ENCODE peak calls at places on chromosomes 1 and 21, in five cellular contexts. P is CD8-positive, alpha-beta T cell; K is choroid plexus epithelial cell; T is testis; C is neural progenitor cell. X is an unnamed sample.

GRCh38 chr1:172287207-172287606 is 133.3 kb upstream of the C1orf105 start:
- DNase-seq in P (no peak), T (peak), K (peak), C (no peak), X (peak)

GRCh38 chr1:161962094-161962887 is 61.4 kb downstream of the OLFML2B start:
- DNase-seq in P (no peak), T (no peak), K (peak), C (no peak), X (peak)

GRCh38 chr1:107643766-107644165 is 321.2 kb downstream of the VAV3 start:
- DNase-seq in K (no peak), T (no peak), C (no peak), P (no peak), X (no peak)

GRCh38 chr1:58709540-58709939 is 9.7 kb upstream of the MYSM1 start:
- DNase-seq in P (no peak), C (no peak), T (no peak), K (no peak), X (no peak)

GRCh38 chr1:48853006-48853405 is 76.3 kb upstream of the BEND5 start:
- DNase-seq in T (no peak), P (no peak), C (no peak), K (peak), X (peak)

GRCh38 chr1:17060129-17060868 is 6.5 kb upstream of the SDHB start:
- DNase-seq in C (no peak), K (peak), T (no peak), P (no peak), X (peak)

GRCh38 chr1:27519341-27520258 is 29.6 kb upstream of the WASF2 start:
- DNase-seq in P (no peak), K (no peak), C (peak), T (peak), X (no peak)

GRCh38 chr21:32562426-32562825 is 22.9 kb downstream of the TCP10L start:
- DNase-seq in P (peak), C (peak), K (peak), T (peak), X (peak)

GRCh38 chr1:241560511-241561187 is 28.5 kb downstream of the KMO start:
- DNase-seq in T (no peak), P (no peak), K (peak), C (no peak), X (no peak)

GRCh38 chr1:21251773-21252471 is 38.3 kb downstream of the ECE1 start:
- DNase-seq in T (no peak), P (no peak), C (no peak), K (peak), X (peak)

GRCh38 chr1:72690871-72691270 is 408.5 kb upstream of the NEGR1 start:
- DNase-seq in P (no peak), K (no peak), T (no peak), C (no peak), X (no peak)

GRCh38 chr1:163174524-163175437 is 27.9 kb downstream of the RGS5 start:
- DNase-seq in K (peak), P (peak), C (peak), T (peak), X (peak)

GRCh38 chr1:94125551-94126514 is 4.9 kb upstream of the ABCA4 start:
- DNase-seq in C (no peak), T (no peak), K (peak), P (no peak), X (no peak)

GRCh38 chr1:234373938-234374240 is 633 bp downstream of the COA6 start:
- DNase-seq in P (no peak), K (no peak), C (no peak), T (no peak), X (no peak)

GRCh38 chr1:244447024-244447423 is 4.7 kb downstream of the ADSS2 start:
- DNase-seq in P (no peak), T (no peak), C (no peak), K (no peak), X (no peak)

GRCh38 chr1:244444854-244445253 is 6.9 kb downstream of the ADSS2 start:
- DNase-seq in P (no peak), C (no peak), K (no peak), T (no peak), X (peak)

GRCh38 chr1:244445320-244446181 is 6.2 kb downstream of the ADSS2 start:
- DNase-seq in K (no peak), C (no peak), P (no peak), T (no peak), X (peak)

GRCh38 chr1:244439391-244440032 is 12.2 kb downstream of the ADSS2 start:
- DNase-seq in P (no peak), T (no peak), C (no peak), K (no peak), X (no peak)

DNA sequence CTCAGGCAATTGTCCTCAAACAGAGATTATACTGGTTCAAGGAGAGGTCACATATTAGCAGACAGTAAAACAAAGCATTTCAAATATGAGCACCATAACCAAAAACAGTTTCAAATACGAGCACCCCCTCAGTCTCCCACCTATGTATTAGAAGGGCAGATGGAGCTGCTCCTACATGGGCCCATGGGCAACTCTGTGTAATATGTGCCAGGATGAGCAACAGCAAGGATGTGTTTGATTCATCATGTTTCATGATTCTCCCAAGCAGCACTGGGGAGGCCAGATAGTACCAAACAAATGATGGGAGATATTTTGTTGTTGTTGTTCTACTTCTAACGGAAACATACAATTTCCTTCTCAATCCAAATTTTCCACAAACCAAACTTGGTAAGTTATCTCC is 8.9 kb downstream of the ADSS2 start:
- DNase-seq in C (no peak), K (no peak), T (no peak), P (no peak), X (no peak)
- TF ChIP-seq CTCF in C (no peak), K (no peak), T (no peak), P (no peak), X (no peak)

GRCh38 chr1:169460193-169460833 is 25.4 kb downstream of the SLC19A2 start:
- DNase-seq in P (peak), K (peak), C (no peak), T (peak), X (peak)
- H3K4me3 ChIP-seq in P (no peak), K (peak), C (no peak), T (peak), X (no peak)

DNA sequence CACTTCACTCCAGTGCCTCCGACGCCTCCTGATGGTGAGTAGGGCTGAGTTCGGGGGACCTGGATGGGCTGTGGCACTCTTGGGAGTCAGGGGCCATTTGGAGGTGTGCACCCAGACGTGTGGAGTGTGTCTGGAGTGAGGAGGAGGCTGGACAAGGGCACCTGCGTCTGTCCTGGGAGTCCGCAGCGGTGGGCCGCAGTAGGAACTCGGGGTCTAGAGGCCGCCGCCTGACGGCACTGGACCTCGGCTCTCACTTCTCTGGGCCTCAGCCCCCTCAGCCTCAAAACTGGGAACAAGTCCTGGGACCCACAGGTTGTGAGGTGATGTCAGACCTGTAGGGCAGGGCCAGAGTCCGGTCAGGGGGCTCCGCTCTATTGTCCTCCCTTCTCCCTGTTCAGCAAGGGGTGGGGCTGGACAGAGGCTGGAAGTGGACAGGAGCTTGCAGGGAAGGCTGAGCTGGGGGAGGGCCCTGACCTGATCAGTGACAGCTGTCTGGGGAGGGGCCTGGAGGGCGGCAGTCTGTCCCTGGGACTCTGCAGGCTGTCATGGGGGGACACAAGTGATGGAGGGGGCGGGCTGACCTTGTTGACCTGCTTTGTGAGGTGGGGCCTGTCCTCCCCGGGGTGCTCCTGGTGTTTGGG is 15.5 kb downstream of the AGRN start:
- DNase-seq in P (no peak), C (no peak), K (no peak), T (no peak), X (no peak)
- TF ChIP-seq CTCF in P (no peak), C (peak), K (peak), T (no peak), X (no peak)

DNA sequence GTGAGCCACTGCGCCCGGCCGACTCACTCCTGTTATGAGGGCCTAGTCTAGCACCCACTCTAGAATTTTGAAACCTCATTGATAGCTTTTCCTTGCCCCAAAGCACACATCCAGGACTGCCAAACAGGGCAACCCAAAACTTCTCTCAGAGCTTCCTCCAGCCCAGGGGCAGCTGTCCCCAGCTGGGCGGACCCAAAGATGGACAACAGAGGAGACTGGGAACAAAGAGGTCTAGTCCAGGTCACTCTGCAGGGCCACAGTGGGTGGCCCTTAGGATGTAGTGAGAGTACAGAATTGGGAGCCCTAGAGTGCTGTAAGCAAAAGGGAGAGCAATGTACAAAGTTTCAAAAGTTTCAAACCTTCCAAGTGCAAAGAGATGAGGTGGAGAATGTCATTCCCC is 1.2 kb downstream of the CD34 start:
- DNase-seq in P (no peak), T (no peak), K (no peak), C (no peak), X (no peak)
- H3K4me3 ChIP-seq in P (no peak), T (peak), K (no peak), C (no peak), X (no peak)

DNA sequence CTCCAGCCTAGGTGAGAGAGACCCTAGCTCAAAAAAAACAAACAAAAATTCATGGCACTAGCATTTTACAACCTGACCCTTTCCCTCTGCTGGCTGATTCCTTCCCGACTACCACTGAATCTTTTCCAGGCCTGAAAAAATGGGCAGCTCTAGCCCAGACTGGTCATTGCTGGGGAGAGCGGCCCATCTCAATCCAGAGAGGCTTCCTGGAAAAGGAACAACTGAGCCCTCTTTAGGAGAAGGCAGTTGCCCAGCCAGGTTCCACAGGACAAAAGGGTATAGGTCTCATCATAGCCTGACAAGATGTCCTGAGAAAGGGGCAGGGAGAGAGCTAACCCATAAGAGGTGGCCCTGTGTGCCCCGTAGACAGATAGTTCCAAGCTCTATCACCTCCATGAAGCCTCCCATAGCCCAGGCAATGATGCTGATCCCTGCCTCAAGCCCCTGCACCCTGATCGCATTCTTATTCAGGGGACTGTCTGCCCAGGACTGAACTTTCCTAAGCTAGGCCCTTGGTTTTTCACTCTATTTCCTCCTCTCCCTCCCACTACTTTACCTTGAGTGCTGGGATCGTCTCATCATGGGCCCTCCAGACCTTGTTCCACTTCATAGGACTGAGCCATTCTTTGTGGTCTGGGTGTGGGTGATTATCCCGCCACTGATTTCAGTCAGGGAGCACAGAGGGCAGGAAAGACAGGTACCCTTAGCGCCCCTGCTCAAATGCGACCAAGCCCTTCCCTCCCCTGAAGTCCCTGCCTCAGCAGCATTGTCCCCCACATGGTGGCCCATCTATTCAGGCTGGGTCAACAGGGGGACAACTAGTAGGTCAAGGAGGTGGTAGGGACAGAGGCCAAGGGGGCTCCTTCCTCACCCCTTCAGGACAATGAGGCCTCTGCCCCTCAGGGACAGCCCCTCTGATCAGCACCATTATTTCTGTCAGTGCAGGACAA is 18.2 kb downstream of the RHBG start:
- DNase-seq in P (no peak), K (no peak), T (no peak), C (no peak), X (no peak)
- TF ChIP-seq CTCF in P (no peak), K (no peak), T (no peak), C (no peak), X (no peak)

DNA sequence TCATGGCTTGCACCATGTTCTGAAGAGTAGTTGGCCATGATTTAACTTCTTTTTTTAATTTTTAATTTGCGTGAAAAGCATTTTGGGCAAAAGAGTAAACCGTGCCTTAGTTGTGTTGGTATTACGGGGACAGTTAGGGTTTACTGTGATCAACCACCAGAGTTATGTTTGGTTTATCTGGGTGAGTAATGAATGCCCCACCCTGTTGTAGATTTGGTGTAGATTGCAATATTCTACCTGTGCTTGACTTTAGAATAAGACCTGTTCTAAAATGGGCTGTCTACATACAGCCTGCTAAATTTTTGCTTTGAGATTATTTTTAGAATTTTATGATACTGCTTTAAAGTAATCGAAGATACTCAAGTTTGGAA is 1.4 kb downstream of the USP25 start:
- DNase-seq in K (no peak), P (peak), T (no peak), C (no peak), X (peak)
- H3K4me3 ChIP-seq in K (peak), P (peak), T (peak), C (peak), X (peak)

GRCh38 chr1:222711319-222712252 is 705 bp downstream of the AIDA start:
- DNase-seq in K (peak), C (peak), P (peak), T (peak), X (peak)

GRCh38 chr1:222709700-222710153 is 2.6 kb downstream of the AIDA start:
- DNase-seq in C (no peak), K (peak), T (no peak), P (no peak), X (no peak)

GRCh38 chr1:222716393-222716792 is 4.0 kb downstream of the BROX start:
- DNase-seq in P (no peak), K (no peak), T (no peak), C (no peak), X (no peak)

GRCh38 chr1:222712253-222713090 is at the start of the genes AIDA and BROX:
- DNase-seq in C (peak), K (peak), T (peak), P (peak), X (peak)

DNA sequence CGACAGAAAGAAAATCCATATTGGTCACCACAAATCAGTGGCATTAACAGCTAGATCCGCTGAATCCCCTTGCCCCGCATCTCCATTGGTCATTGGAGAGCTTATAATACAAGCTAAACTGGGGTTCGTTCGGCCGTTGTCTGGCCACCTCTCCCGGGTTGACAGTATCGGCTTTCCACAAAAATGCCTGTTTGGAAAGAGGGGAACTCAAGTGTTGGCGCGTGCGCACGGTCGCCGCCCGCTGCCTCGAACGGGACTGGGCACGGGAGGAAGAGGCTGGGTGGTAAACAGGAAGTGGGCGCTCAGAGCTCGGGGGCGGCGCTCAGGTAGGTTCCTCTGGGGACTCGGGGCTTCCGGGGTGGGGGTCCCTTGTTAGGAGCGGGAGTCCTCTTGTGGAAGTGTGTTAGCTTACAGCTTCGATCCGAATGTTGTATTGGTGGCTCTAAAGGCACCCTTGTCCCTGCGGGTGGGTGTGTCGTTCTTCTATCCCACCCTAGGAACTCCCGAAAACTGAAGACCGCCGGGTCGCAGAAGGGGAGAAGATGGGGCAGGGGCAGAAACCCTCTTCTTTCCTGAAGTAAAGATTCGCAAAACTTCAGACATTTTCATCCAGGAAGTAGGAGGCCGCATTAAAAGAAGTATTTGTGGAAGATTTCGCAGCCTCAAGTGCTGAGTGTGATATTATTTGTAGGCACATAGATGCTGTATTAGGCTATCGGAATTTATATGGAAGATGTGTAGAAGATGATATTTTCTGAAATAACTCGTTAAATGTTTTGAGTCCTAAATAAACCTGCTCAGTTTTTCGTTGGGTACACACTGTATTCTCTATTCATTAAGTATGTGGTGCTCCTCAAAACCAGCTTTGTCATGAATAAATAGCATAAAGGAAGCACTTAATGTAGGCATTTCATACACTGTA is 988 bp downstream of the BROX start:
- DNase-seq in P (peak), T (peak), K (peak), C (peak), X (peak)
- TF ChIP-seq CTCF in P (no peak), T (no peak), K (no peak), C (no peak), X (no peak)